ENCODE peak calls at places on chromosome X, in nine cellular contexts. O is WERI-Rb-1, N is spleen, I is heart left ventricle, K is GM20000, Y is HCT116, E is tibial nerve, W is type B pancreatic cell, C is brain microvascular endothelial cell. T is an unnamed sample.

GRCh38 chrX:47316276-47317025 is 53.9 kb upstream of the ZNF157 start:
- DNase-seq in K (no peak), Y (no peak), C (peak), N (peak), I (no peak), E (no peak), O (no peak), W (no peak), T (no peak)

GRCh38 chrX:56790778-56791177 is 61.7 kb downstream of the NBDY start:
- DNase-seq in W (peak), O (no peak), Y (no peak), N (peak), C (no peak), E (no peak), I (no peak), K (no peak), T (no peak)

GRCh38 chrX:46398874-46399273 is 146.3 kb downstream of the ZNF674 start:
- DNase-seq in C (no peak), N (no peak), K (no peak), Y (no peak), W (no peak), I (no peak), O (no peak), E (no peak), T (no peak)

GRCh38 chrX:121958886-121959285 is 911.5 kb downstream of the GLUD2 start:
- DNase-seq in C (peak), I (no peak), K (no peak), O (no peak), Y (no peak), N (no peak), W (no peak), E (no peak), T (no peak)

GRCh38 chrX:50579955-50580354 is 109.3 kb upstream of the DGKK start:
- DNase-seq in N (no peak), C (peak), K (peak), O (peak), Y (peak), I (no peak), W (no peak), E (peak), T (peak)

GRCh38 chrX:11531226-11531625 is 134.5 kb downstream of the ARHGAP6 start:
- DNase-seq in K (no peak), W (no peak), C (no peak), N (no peak), Y (no peak), E (no peak), I (no peak), O (no peak), T (no peak)

GRCh38 chrX:50635811-50636365 is 165.3 kb upstream of the DGKK start:
- DNase-seq in Y (no peak), O (no peak), N (no peak), I (peak), W (no peak), C (peak), E (no peak), K (no peak), T (no peak)

GRCh38 chrX:136176399-136176825 is 29.1 kb downstream of the FHL1 start:
- DNase-seq in E (peak), N (no peak), C (peak), O (no peak), I (no peak), K (no peak), W (no peak), Y (no peak), T (no peak)

GRCh38 chrX:106917830-106918500 is 2.2 kb upstream of the CLDN2 start:
- DNase-seq in N (no peak), K (no peak), E (no peak), C (peak), W (no peak), Y (peak), I (no peak), O (no peak), T (no peak)

GRCh38 chrX:53587795-53588194 is 98.7 kb downstream of the HUWE1 start:
- DNase-seq in W (no peak), N (no peak), E (no peak), C (no peak), Y (no peak), I (no peak), O (no peak), K (no peak), T (no peak)

GRCh38 chrX:120023259-120023658 is 54.2 kb downstream of the RHOXF2B start:
- DNase-seq in W (no peak), E (no peak), O (no peak), K (no peak), C (no peak), I (no peak), N (no peak), Y (no peak), T (no peak)

GRCh38 chrX:154056739-154057367 is 37.2 kb upstream of the IRAK1 start:
- DNase-seq in I (no peak), E (no peak), O (no peak), K (no peak), N (no peak), W (no peak), C (no peak), Y (no peak), T (no peak)

GRCh38 chrX:24515447-24515846 is 50.4 kb downstream of the PDK3 start:
- DNase-seq in E (no peak), I (no peak), W (no peak), N (no peak), C (peak), Y (no peak), K (no peak), O (no peak), T (no peak)

GRCh38 chrX:35622021-35622420 is 176.1 kb upstream of the MAGEB16 start:
- DNase-seq in N (no peak), W (no peak), Y (no peak), I (no peak), C (no peak), E (no peak), K (no peak), O (no peak), T (no peak)

GRCh38 chrX:95383778-95384177 is 1300.9 kb upstream of the DIAPH2 start:
- DNase-seq in I (no peak), O (no peak), Y (no peak), E (no peak), C (no peak), K (no peak), N (no peak), W (no peak), T (no peak)

GRCh38 chrX:29082558-29082957 is 495.3 kb downstream of the IL1RAPL1 start:
- DNase-seq in O (no peak), C (no peak), W (no peak), Y (no peak), N (no peak), E (no peak), K (no peak), I (no peak), T (no peak)

GRCh38 chrX:69139516-69139915 is 25.7 kb downstream of the PJA1 start:
- DNase-seq in O (no peak), K (no peak), C (no peak), Y (no peak), N (peak), W (no peak), I (no peak), E (no peak), T (no peak)

GRCh38 chrX:31038585-31039326 is 33.1 kb downstream of the FTHL17 start:
- DNase-seq in N (no peak), E (peak), K (peak), Y (no peak), I (peak), O (peak), W (no peak), C (peak), T (no peak)

GRCh38 chrX:140943513-140943912 is 58.9 kb upstream of the SPANXB1 start:
- DNase-seq in Y (no peak), N (no peak), O (no peak), W (no peak), K (no peak), C (no peak), E (no peak), I (no peak), T (no peak)

GRCh38 chrX:134470013-134470412 is 10.0 kb downstream of the HPRT1 start:
- DNase-seq in O (no peak), C (no peak), E (no peak), I (no peak), Y (no peak), W (no peak), K (no peak), N (no peak), T (no peak)

GRCh38 chrX:16610121-16610565 is 39.8 kb upstream of the S100G start:
- DNase-seq in W (no peak), C (peak), I (no peak), K (no peak), Y (no peak), E (no peak), N (no peak), O (no peak), T (no peak)

GRCh38 chrX:100895365-100896075 is 21.4 kb upstream of the NOX1 start:
- DNase-seq in O (peak), I (no peak), N (no peak), E (peak), C (peak), K (peak), W (no peak), Y (peak), T (no peak)

GRCh38 chrX:38679695-38680094 is 118.4 kb downstream of the TSPAN7 start:
- DNase-seq in N (no peak), O (no peak), K (no peak), I (no peak), W (no peak), C (no peak), Y (no peak), E (no peak), T (no peak)

GRCh38 chrX:68659385-68659784 is 11.9 kb downstream of the STARD8 start:
- DNase-seq in C (no peak), E (no peak), N (no peak), I (no peak), Y (no peak), W (no peak), O (no peak), K (no peak), T (no peak)

GRCh38 chrX:119694601-119695534 is 1.9 kb upstream of the SEPTIN6 start:
- DNase-seq in E (no peak), N (peak), C (no peak), Y (no peak), W (no peak), K (no peak), O (no peak), I (peak), T (no peak)

GRCh38 chrX:44651347-44651746 is 108.7 kb upstream of the FUNDC1 start:
- DNase-seq in Y (peak), O (peak), E (no peak), N (no peak), W (no peak), C (no peak), K (no peak), I (no peak), T (no peak)

GRCh38 chrX:13077168-13077567 is 32.7 kb upstream of the FAM9C start:
- DNase-seq in N (no peak), C (no peak), O (no peak), Y (no peak), W (no peak), I (no peak), E (no peak), K (no peak), T (no peak)

GRCh38 chrX:17456526-17456925 is 81.5 kb downstream of the NHS start:
- DNase-seq in E (no peak), W (no peak), Y (no peak), I (no peak), K (no peak), O (no peak), N (no peak), C (no peak), T (no peak)

GRCh38 chrX:16144420-16144819 is 21.1 kb downstream of the GRPR start:
- DNase-seq in E (no peak), Y (no peak), C (no peak), O (no peak), N (no peak), I (no peak), W (no peak), K (no peak), T (no peak)

GRCh38 chrX:139544591-139544990 is 14.1 kb downstream of the F9 start:
- DNase-seq in C (no peak), W (no peak), N (no peak), E (no peak), O (no peak), I (no peak), K (no peak), Y (no peak), T (no peak)

GRCh38 chrX:133881893-133882292 is 103.5 kb downstream of the GPC3 start:
- DNase-seq in I (no peak), K (no peak), Y (no peak), E (no peak), W (no peak), N (no peak), O (no peak), C (no peak), T (no peak)

GRCh38 chrX:15673970-15674369 is 9.4 kb upstream of the CLTRN start:
- DNase-seq in E (no peak), K (no peak), I (no peak), O (no peak), Y (no peak), W (no peak), N (no peak), C (no peak), T (no peak)

GRCh38 chrX:14398725-14399124 is 130.6 kb upstream of the GLRA2 start:
- DNase-seq in E (no peak), C (no peak), N (no peak), W (no peak), Y (no peak), K (no peak), O (no peak), I (no peak), T (no peak)

GRCh38 chrX:129427267-129427666 is 96.0 kb downstream of the SMARCA1 start:
- DNase-seq in N (no peak), W (no peak), C (no peak), K (no peak), O (no peak), Y (peak), I (no peak), E (no peak), T (no peak)

GRCh38 chrX:21382715-21383114 is 8.5 kb downstream of the CNKSR2 start:
- DNase-seq in E (no peak), Y (peak), C (no peak), O (no peak), K (no peak), N (no peak), W (no peak), I (no peak), T (no peak)
- TF ChIP-seq CTCF in E (no peak), Y (peak), C (peak), O (no peak), K (no peak), N (peak), W (peak), I (no peak), T (peak)

GRCh38 chrX:49251325-49251724 is 13.2 kb downstream of the FOXP3 start:
- DNase-seq in Y (no peak), E (no peak), W (no peak), N (peak), O (no peak), I (no peak), C (no peak), K (no peak), T (no peak)
- TF ChIP-seq CTCF in Y (no peak), E (no peak), W (no peak), N (no peak), O (no peak), I (no peak), C (no peak), K (no peak), T (no peak)

DNA sequence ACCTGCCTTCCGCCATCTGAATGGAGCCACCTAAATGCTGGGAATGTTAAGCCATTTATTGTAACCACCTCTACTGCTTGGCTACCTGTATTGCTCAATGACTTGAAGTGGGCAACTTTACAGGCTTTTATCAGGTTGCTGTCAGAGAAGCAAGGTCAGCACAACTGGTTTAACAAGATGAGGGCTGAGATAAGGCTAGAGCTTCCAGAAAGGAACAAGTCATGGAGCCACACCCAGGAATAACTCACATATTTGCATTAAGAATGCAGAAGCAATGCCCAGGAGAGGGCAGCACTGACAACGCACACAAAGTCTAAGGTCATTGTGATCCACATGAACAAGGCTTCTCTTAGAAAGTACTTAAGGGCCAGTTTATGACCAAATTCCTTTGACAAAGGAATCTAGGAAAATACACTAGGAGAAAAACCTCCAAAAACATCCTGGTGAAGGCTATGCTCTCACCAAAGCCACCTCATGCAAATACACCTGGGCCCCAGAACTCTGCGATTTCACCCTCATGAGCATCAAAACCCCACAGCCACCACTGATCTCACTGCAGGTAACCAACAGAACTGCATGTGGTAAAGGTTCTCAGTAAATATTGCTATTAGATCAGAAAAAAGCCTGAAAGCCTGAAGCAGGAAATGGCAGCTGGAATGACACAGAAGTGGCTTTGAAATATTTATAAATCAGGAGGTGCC is 15.0 kb upstream of the STS start:
- DNase-seq in O (peak), I (no peak), C (peak), K (peak), N (no peak), E (peak), W (no peak), Y (peak), T (no peak)
- TF ChIP-seq CTCF in O (peak), I (no peak), C (peak), K (peak), N (peak), E (no peak), W (peak), Y (peak), T (no peak)

GRCh38 chrX:74788545-74789086 is 136.6 kb downstream of the NEXMIF start:
- DNase-seq in C (no peak), I (no peak), E (no peak), Y (no peak), N (no peak), W (no peak), K (no peak), O (no peak), T (no peak)
- TF ChIP-seq CTCF in C (no peak), I (no peak), E (no peak), Y (peak), N (no peak), W (no peak), K (no peak), O (no peak), T (no peak)

GRCh38 chrX:81121513-81122363 is 80.0 kb downstream of the HMGN5 start:
- DNase-seq in C (peak), K (peak), O (peak), W (peak), Y (peak), I (peak), N (peak), E (peak), T (peak)

GRCh38 chrX:81120270-81120935 is 81.3 kb downstream of the HMGN5 start:
- DNase-seq in N (no peak), K (no peak), E (no peak), O (peak), Y (no peak), I (no peak), C (no peak), W (no peak), T (no peak)

DNA sequence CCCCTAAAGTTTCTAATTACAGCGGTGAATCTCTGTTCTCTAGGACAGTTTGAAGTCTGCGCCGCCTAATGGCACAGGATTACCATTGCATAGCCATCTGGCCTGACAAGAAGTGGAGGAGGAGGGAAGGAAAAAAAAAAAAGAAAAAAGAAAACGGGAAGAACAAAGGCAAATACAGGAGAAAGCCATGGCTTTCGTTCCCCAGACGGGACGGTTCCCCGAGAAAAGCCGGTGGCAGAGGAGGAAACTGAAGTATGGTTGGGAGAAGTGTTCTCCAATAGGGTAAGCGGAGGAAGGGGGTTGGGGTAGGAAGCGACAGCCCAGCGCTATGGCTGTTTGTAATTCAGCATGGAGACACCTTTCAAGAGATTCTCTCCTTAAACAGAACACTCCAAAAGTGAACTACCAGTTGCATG is 80.8 kb downstream of the HMGN5 start:
- DNase-seq in Y (no peak), I (no peak), C (peak), O (peak), W (no peak), N (no peak), K (peak), E (peak), T (no peak)
- TF ChIP-seq CTCF in Y (peak), I (peak), C (peak), O (peak), W (peak), N (peak), K (peak), E (peak), T (peak)

DNA sequence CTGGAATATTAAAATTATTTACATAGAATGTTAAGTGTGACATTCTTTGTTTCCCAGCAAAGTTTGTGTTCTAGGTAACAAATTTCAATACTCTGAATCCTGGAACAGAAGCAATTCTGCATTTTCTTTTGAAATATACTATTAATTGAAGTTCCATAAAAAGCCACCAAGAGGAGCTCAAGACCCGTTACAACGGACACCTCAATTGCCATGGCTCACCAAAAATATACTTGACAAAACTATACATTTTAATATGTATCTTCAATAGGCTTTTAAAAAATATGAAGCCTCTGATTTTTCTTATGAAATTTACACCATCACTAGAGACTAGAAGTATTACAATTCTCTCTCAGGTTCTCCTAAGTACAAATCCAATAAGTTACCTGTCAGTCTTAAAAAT is 111.4 kb downstream of the NYX start:
- DNase-seq in W (no peak), K (peak), C (no peak), N (no peak), E (no peak), Y (no peak), I (no peak), O (no peak), T (no peak)
- TF ChIP-seq CTCF in W (peak), K (peak), C (peak), N (peak), E (peak), Y (peak), I (peak), O (peak), T (peak)

GRCh38 chrX:8755116-8755515 is 23.2 kb upstream of the ANOS1 start:
- DNase-seq in K (no peak), C (no peak), W (no peak), I (no peak), N (no peak), Y (no peak), O (peak), E (no peak), T (no peak)
- TF ChIP-seq CTCF in K (no peak), C (peak), W (peak), I (no peak), N (no peak), Y (no peak), O (peak), E (no peak), T (no peak)

DNA sequence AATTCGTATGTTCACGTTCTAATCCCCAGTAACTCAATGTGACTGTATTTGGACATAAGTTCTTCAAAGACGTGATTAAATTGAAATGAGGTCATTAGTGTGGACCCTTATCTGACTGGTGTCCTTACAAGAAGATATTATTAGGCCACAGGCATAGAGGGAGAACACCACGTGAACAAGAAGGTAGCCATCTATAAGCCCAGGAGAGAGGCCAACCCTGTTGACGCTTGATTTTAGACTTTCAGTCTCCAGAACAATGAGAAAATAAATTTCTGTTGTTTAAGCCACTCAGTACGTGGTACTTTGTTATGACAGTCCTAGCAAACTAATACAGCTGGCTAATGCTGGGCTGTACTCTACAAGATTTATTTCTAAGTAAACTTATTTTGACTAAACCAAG is 1.5 kb upstream of the EIF1AX start:
- DNase-seq in I (no peak), W (no peak), K (no peak), E (no peak), Y (no peak), N (no peak), O (no peak), C (no peak), T (no peak)
- TF ChIP-seq CTCF in I (no peak), W (no peak), K (no peak), E (no peak), Y (no peak), N (no peak), O (no peak), C (no peak), T (no peak)

GRCh38 chrX:19225906-19226305 is 103.6 kb upstream of the ADGRG2 start:
- DNase-seq in O (no peak), Y (no peak), E (no peak), W (no peak), N (no peak), I (no peak), C (no peak), K (peak), T (no peak)
- TF ChIP-seq CTCF in O (peak), Y (peak), E (no peak), W (no peak), N (no peak), I (no peak), C (peak), K (no peak), T (no peak)